ENCODE peak calls at places on chromosomes 3 and 15, in ten cellular contexts. Q, T, K, F, Y, P, D, L, N and A are unnamed samples.

GRCh38 chr15:63135804-63136203 is 14.1 kb downstream of the LACTB start:
- DNase-seq in Y (no peak), N (no peak), P (peak), Q (no peak), L (peak), T (no peak), D (peak), K (peak), F (peak), A (no peak)

GRCh38 chr3:154182975-154183374 is 61.8 kb downstream of the ARHGEF26 start:
- DNase-seq in L (no peak), N (no peak), T (no peak), Q (no peak), Y (no peak), D (no peak), P (no peak), K (no peak), F (no peak), A (no peak)

GRCh38 chr3:36903119-36903882 is 41.6 kb downstream of the TRANK1 start:
- DNase-seq in L (no peak), N (no peak), F (no peak), T (no peak), Q (peak), D (no peak), Y (no peak), P (no peak), K (peak), A (no peak)

GRCh38 chr3:185983495-185984141 is 45.8 kb upstream of the TRA2B start:
- DNase-seq in L (peak), D (peak), Q (peak), T (peak), K (peak), Y (peak), P (peak), N (peak), F (peak), A (peak)

GRCh38 chr3:50003216-50003615 is 63.3 kb downstream of the RBM6 start:
- DNase-seq in Q (no peak), P (peak), N (no peak), L (peak), T (no peak), K (no peak), D (peak), Y (no peak), F (no peak), A (no peak)

GRCh38 chr3:61570813-61571212 is 9.4 kb downstream of the PTPRG start:
- DNase-seq in D (no peak), F (no peak), T (no peak), K (no peak), Q (no peak), N (no peak), P (no peak), L (no peak), Y (no peak), A (no peak)

GRCh38 chr3:111070772-111071256 is 802 bp upstream of the NECTIN3 start:
- DNase-seq in L (no peak), N (no peak), Q (no peak), K (no peak), F (peak), Y (no peak), T (peak), P (no peak), D (no peak), A (no peak)

GRCh38 chr15:89665449-89666146 is 10.3 kb upstream of the KIF7 start:
- DNase-seq in Y (peak), L (peak), F (peak), T (peak), K (peak), Q (no peak), N (peak), D (peak), P (peak), A (peak)

GRCh38 chr3:169940486-169941181 is 26.0 kb upstream of the SEC62 start:
- DNase-seq in Q (peak), N (no peak), K (no peak), L (no peak), T (peak), P (no peak), F (no peak), D (no peak), Y (no peak), A (no peak)

GRCh38 chr3:184145120-184145524 is 10.0 kb downstream of the EIF2B5 start:
- DNase-seq in Y (no peak), Q (no peak), L (peak), K (peak), N (peak), T (no peak), P (peak), D (peak), F (peak), A (no peak)

GRCh38 chr3:174100744-174101143 is 703.2 kb downstream of the NLGN1 start:
- DNase-seq in T (no peak), K (no peak), L (peak), N (no peak), P (peak), D (peak), F (no peak), Q (no peak), Y (no peak), A (no peak)

DNA sequence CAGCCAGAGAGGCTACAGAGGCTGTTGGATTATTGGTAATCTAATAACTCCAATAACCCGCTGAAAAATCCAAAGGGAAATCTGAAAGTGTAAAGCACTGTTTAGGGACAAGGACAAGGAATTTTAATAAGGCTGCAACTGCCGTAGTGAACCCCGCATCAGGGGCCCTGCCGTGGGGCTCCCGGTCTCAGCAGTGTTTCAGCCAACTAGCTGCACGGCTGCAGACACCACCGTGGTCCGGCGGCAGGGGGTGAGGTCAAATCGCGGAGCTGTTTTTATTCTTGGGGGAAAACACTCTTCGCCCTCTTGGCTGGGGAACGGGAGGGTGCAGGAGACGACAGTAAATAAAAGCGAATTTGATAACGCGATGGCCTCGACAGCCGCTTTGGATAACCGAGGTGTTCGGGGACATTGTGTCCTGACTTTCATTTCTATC is 6.1 kb downstream of the BCL6 start:
- DNase-seq in Y (no peak), D (no peak), K (no peak), T (no peak), N (no peak), Q (no peak), L (no peak), P (no peak), F (no peak), A (no peak)
- TF ChIP-seq CTCF in Y (no peak), D (no peak), K (no peak), T (no peak), N (no peak), Q (peak), L (no peak), P (no peak), F (peak), A (no peak)

GRCh38 chr15:98272586-98272985 is 312.1 kb downstream of the ARRDC4 start:
- DNase-seq in N (no peak), T (no peak), Y (no peak), K (no peak), P (no peak), Q (no peak), L (no peak), F (no peak), D (no peak), A (no peak)
- TF ChIP-seq CTCF in N (no peak), T (no peak), Y (no peak), K (no peak), P (no peak), Q (no peak), L (no peak), F (no peak), D (no peak), A (no peak)

GRCh38 chr15:57606816-57607215 is 15.1 kb downstream of the MYZAP start:
- DNase-seq in D (no peak), Y (no peak), L (no peak), T (no peak), K (no peak), Q (no peak), N (no peak), P (no peak), F (no peak), A (no peak)

GRCh38 chr15:57610130-57610529 is 18.4 kb downstream of the MYZAP start:
- DNase-seq in Y (peak), K (peak), F (peak), L (peak), P (peak), D (peak), Q (no peak), T (no peak), N (peak), A (no peak)

GRCh38 chr15:57611119-57611518 is 19.4 kb downstream of the MYZAP start:
- DNase-seq in F (no peak), N (no peak), Q (no peak), T (no peak), D (no peak), L (no peak), P (no peak), Y (no peak), K (no peak), A (no peak)

GRCh38 chr15:57607570-57608000 is 15.9 kb downstream of the MYZAP start:
- DNase-seq in P (peak), Q (no peak), N (peak), T (no peak), K (peak), Y (no peak), L (no peak), D (peak), F (peak), A (no peak)

GRCh38 chr15:57611938-57612337 is 20.2 kb downstream of the MYZAP start:
- DNase-seq in F (peak), L (no peak), Q (no peak), Y (peak), T (no peak), K (peak), D (peak), P (peak), N (peak), A (no peak)
- TF ChIP-seq CTCF in F (peak), L (no peak), Q (no peak), Y (peak), T (no peak), K (peak), D (peak), P (peak), N (peak), A (no peak)

GRCh38 chr3:28799084-28799483 is 450.5 kb upstream of the AZI2 start:
- DNase-seq in Q (no peak), K (peak), L (peak), D (no peak), Y (no peak), T (no peak), P (no peak), N (no peak), F (no peak), A (no peak)
- TF ChIP-seq CTCF in Q (no peak), K (peak), L (peak), D (no peak), Y (no peak), T (no peak), P (no peak), N (no peak), F (no peak), A (no peak)

DNA sequence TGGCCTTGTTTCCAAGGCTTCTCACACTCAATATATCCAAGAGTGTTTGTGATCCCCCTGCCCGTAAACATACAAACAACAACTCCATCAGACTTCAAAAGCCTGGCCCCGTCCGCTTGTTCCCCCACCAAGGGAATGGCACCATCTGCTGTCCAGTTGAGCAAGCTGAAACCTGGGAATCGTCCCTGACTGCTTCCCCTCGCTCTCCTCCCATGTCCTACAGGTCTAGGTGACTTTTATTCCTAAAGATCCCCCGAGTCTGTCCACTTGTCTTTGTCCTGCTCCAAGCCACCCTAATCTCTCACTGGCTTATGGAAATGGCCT is 27.9 kb upstream of the FAM174B start:
- DNase-seq in K (peak), D (peak), N (peak), P (no peak), T (no peak), L (no peak), Y (peak), F (no peak), Q (no peak), A (peak)
- TF ChIP-seq CTCF in K (peak), D (peak), N (peak), P (no peak), T (peak), L (no peak), Y (peak), F (peak), Q (no peak), A (peak)

GRCh38 chr3:11155341-11156025 is 1.2 kb downstream of the HRH1 start:
- DNase-seq in K (peak), T (no peak), N (peak), D (peak), Q (no peak), L (peak), Y (peak), P (peak), F (peak), A (peak)
- TF ChIP-seq CTCF in K (peak), T (no peak), N (peak), D (peak), Q (no peak), L (peak), Y (peak), P (peak), F (peak), A (peak)

GRCh38 chr3:112378989-112379692 is 46.2 kb downstream of the CD200 start:
- DNase-seq in D (peak), Q (no peak), P (peak), F (no peak), K (peak), T (no peak), Y (no peak), N (no peak), L (peak), A (no peak)
- TF ChIP-seq CTCF in D (no peak), Q (no peak), P (no peak), F (no peak), K (no peak), T (no peak), Y (no peak), N (no peak), L (no peak), A (no peak)

GRCh38 chr3:85821130-85821756 is 862.5 kb downstream of the CADM2 start:
- DNase-seq in L (no peak), P (peak), N (peak), Q (no peak), Y (no peak), K (peak), D (peak), F (no peak), T (peak), A (peak)
- TF ChIP-seq CTCF in L (peak), P (no peak), N (peak), Q (no peak), Y (no peak), K (peak), D (peak), F (peak), T (peak), A (peak)

DNA sequence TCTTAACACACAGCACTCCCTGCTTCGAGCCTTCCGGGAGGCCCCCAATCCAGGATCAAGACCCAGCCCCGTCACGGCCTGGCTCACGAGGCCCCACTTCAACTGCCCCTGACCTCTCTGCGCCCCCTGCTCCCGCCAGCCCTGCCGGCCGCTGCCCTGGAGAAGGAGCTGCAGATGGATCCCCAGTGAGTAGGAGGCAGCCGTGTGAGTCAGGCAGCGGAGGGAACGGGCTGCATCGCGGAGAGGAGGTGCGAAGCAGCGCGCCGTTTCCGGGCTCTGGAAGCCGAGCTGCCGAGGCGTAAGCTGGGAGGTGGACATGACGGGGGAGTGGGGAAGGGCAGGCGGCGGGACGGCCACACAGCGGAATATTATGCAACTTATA is 133.4 kb downstream of the TPRA1 start:
- DNase-seq in D (peak), F (peak), N (peak), P (peak), K (peak), T (no peak), Y (no peak), L (peak), Q (no peak), A (no peak)
- TF ChIP-seq CTCF in D (no peak), F (no peak), N (no peak), P (no peak), K (no peak), T (no peak), Y (no peak), L (no peak), Q (no peak), A (no peak)

DNA sequence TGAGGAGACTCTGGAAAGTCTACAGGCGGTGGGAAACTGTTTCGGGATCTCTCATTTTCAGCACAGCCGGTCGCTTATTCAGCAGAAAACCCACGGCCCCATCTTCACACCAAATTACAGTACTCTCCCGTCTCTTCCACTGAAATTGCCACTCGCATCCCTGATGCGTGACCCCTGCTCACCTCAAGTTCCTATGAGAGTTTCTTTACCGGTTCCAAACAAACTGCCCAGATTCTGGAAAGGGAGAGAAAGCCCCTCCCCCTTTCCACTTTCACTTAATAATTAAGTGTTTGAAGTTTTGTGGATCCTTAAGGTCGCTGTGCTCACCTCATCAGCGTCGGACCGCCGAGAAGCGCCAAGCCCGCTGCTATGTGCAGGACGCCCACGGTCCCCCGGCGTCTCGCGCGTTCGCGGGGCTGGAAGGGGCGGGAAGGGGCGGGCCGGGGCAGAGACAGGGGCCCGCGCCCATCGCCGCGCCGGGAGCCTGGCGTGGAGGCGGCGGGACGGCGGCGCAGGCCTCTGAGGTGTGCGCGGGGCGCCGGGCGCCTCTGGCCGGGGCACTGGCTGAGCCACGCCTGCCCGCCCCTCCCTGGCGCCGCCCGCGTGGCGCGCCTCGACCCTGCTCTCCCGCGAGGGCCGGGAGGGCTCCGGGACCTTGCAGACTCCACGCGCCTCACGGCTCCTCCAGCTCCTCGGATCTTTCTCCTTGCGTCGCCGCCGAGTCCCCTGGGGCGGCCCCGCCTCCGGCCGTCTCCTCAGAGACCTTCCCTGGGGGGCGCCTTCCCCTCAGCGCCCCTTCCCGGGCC is at the start of gene GPR156:
- DNase-seq in D (no peak), F (no peak), Y (no peak), L (no peak), P (peak), T (peak), Q (no peak), K (peak), N (peak), A (no peak)
- TF ChIP-seq CTCF in D (no peak), F (no peak), Y (no peak), L (peak), P (no peak), T (no peak), Q (no peak), K (no peak), N (no peak), A (peak)